ENCODE peak calls at places on chromosomes 4 and X, in six cellular contexts. One of them, this sample, is unnamed.

GRCh38 chr4:142909908-142910307 is 63.8 kb upstream of the INPP4B start:
- DNase-seq in GM12878: no peak
- DNase-seq in HepG2: no peak
- DNase-seq in GM12891: no peak
- DNase-seq in K562: no peak
- DNase-seq in H1: no peak
- DNase-seq in this sample: no peak

GRCh38 chr4:68366600-68366999 is 16.7 kb upstream of the YTHDC1 start:
- DNase-seq in GM12878: no peak
- DNase-seq in HepG2: no peak
- DNase-seq in GM12891: no peak
- DNase-seq in K562: no peak
- DNase-seq in H1: no peak
- DNase-seq in this sample: no peak

GRCh38 chr4:60313616-60314015 is 886.5 kb upstream of the ADGRL3 start:
- DNase-seq in GM12878: no peak
- DNase-seq in HepG2: no peak
- DNase-seq in GM12891: no peak
- DNase-seq in K562: no peak
- DNase-seq in H1: no peak
- DNase-seq in this sample: no peak

GRCh38 chrX:132671229-132671641 is 182.4 kb upstream of the MBNL3 start:
- DNase-seq in GM12878: no peak
- DNase-seq in HepG2: no peak
- DNase-seq in GM12891: no peak
- DNase-seq in K562: no peak
- DNase-seq in H1: peak; percentile 42
- DNase-seq in this sample: no peak

GRCh38 chr4:124018383-124019317 is 622.1 kb downstream of the SPRY1 start:
- DNase-seq in GM12878: peak; percentile 33
- DNase-seq in HepG2: peak; percentile 12
- DNase-seq in GM12891: peak; percentile 7
- DNase-seq in K562: no peak
- DNase-seq in H1: no peak
- DNase-seq in this sample: peak; percentile 13

GRCh38 chr4:168769857-168770256 is 240.2 kb downstream of the CBR4 start:
- DNase-seq in GM12878: no peak
- DNase-seq in HepG2: no peak
- DNase-seq in GM12891: no peak
- DNase-seq in K562: no peak
- DNase-seq in H1: no peak
- DNase-seq in this sample: no peak

GRCh38 chr4:3472411-3473141 is 9.5 kb downstream of the DOK7 start:
- DNase-seq in GM12878: no peak
- DNase-seq in HepG2: no peak
- DNase-seq in GM12891: no peak
- DNase-seq in K562: no peak
- DNase-seq in H1: no peak
- DNase-seq in this sample: no peak

GRCh38 chr4:161178310-161178709 is 985.5 kb downstream of the FSTL5 start:
- DNase-seq in GM12878: no peak
- DNase-seq in HepG2: no peak
- DNase-seq in GM12891: no peak
- DNase-seq in K562: no peak
- DNase-seq in H1: no peak
- DNase-seq in this sample: no peak

GRCh38 chr4:100414016-100414790 is 103.6 kb downstream of the EMCN start:
- DNase-seq in GM12878: no peak
- DNase-seq in HepG2: no peak
- DNase-seq in GM12891: no peak
- DNase-seq in K562: no peak
- DNase-seq in H1: no peak
- DNase-seq in this sample: no peak

GRCh38 chr4:74654230-74654681 is 140.1 kb downstream of the BTC start:
- DNase-seq in GM12878: peak; percentile 21
- DNase-seq in HepG2: peak; percentile 97
- DNase-seq in GM12891: no peak
- DNase-seq in K562: no peak
- DNase-seq in H1: no peak
- DNase-seq in this sample: no peak

GRCh38 chr4:73528171-73528570 is 46.6 kb downstream of the AFM start:
- DNase-seq in GM12878: no peak
- DNase-seq in HepG2: no peak
- DNase-seq in GM12891: no peak
- DNase-seq in K562: no peak
- DNase-seq in H1: no peak
- DNase-seq in this sample: no peak

GRCh38 chr4:127634181-127634580 is 1.4 kb downstream of the INTU start:
- DNase-seq in GM12878: no peak
- DNase-seq in HepG2: no peak
- DNase-seq in GM12891: no peak
- DNase-seq in K562: no peak
- DNase-seq in H1: no peak
- DNase-seq in this sample: no peak

GRCh38 chr4:152087335-152087734 is 326.5 kb upstream of the GATB start:
- DNase-seq in GM12878: no peak
- DNase-seq in HepG2: peak; percentile 13
- DNase-seq in GM12891: no peak
- DNase-seq in K562: no peak
- DNase-seq in H1: no peak
- DNase-seq in this sample: no peak

GRCh38 chrX:36087366-36087765 is 167.8 kb downstream of the CFAP47 start:
- DNase-seq in GM12878: no peak
- DNase-seq in HepG2: no peak
- DNase-seq in GM12891: no peak
- DNase-seq in K562: no peak
- DNase-seq in H1: no peak
- DNase-seq in this sample: no peak

GRCh38 chrX:108257556-108257955 is 166.0 kb downstream of the ATG4A start:
- DNase-seq in GM12878: no peak
- DNase-seq in HepG2: no peak
- DNase-seq in GM12891: no peak
- DNase-seq in K562: no peak
- DNase-seq in H1: no peak
- DNase-seq in this sample: no peak

GRCh38 chr4:174212061-174212460 is 71.4 kb downstream of the FBXO8 start:
- DNase-seq in GM12878: no peak
- DNase-seq in HepG2: no peak
- DNase-seq in GM12891: no peak
- DNase-seq in K562: no peak
- DNase-seq in H1: no peak
- DNase-seq in this sample: no peak

GRCh38 chrX:133254666-133255065 is 36.5 kb upstream of the TFDP3 start:
- DNase-seq in GM12878: no peak
- DNase-seq in HepG2: peak; percentile 20
- DNase-seq in GM12891: no peak
- DNase-seq in K562: no peak
- DNase-seq in H1: no peak
- DNase-seq in this sample: no peak

GRCh38 chr4:125315571-125316390 is 1.0 kb downstream of the FAT4 start:
- DNase-seq in GM12878: no peak
- DNase-seq in HepG2: peak; percentile 18
- DNase-seq in GM12891: no peak
- DNase-seq in K562: no peak
- DNase-seq in H1: peak; percentile 76
- DNase-seq in this sample: no peak

DNA sequence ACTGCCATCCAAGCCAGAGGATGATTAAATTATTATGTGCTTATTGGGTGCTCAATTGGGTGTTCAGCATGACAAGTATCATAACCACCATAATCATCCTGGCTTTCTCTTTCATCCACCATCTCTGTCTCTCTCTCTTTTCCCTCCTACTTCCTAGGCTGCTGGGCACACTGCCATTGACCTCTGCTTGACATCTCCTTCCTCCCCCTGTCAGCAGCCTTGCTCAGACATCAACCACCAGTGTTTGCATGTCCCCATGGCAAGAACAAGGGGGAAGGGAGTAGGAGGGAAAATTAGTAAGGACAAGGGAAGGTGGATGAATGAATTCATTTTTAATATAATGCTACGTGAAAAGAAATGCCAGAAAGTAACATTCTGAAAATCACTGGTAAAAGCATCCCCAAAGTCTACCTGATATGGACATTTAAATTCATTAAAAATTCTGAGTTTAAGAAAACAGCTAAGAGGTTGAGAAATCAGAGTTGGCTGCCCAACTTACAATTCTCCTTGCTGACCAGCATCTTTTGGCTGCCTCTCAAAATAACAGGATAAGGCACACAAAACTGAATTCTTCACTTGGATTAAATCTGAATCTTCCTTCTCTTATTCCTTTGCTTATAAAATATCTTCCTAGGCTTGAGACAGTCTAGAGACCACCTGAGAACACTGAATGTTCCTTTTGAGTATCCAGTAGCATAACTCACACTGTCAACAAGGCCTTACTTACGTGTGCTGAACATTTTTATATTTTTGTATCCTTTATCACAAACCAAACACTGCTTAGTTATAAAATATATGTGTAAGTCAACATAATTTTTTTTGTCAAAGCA is 48.5 kb downstream of the SNCA start:
- DNase-seq in GM12878: no peak
- DNase-seq in HepG2: no peak
- DNase-seq in GM12891: no peak
- DNase-seq in K562: no peak
- DNase-seq in H1: no peak
- DNase-seq in this sample: no peak
- TF ChIP-seq POLR2AphosphoS5 in GM12878: no peak
- TF ChIP-seq POLR2AphosphoS5 in HepG2: no peak
- TF ChIP-seq POLR2AphosphoS5 in GM12891: no peak
- TF ChIP-seq POLR2AphosphoS5 in K562: no peak
- TF ChIP-seq POLR2AphosphoS5 in H1: no peak
- TF ChIP-seq POLR2AphosphoS5 in this sample: no peak

GRCh38 chrX:78024349-78025108 is 55.1 kb upstream of the PGAM4 start:
- DNase-seq in GM12878: no peak
- DNase-seq in HepG2: peak; percentile 45
- DNase-seq in GM12891: peak; percentile 18
- DNase-seq in K562: peak; percentile 42
- DNase-seq in H1: peak; percentile 45
- DNase-seq in this sample: peak; percentile 18
- TF ChIP-seq TAF1 in GM12878: no peak
- TF ChIP-seq TAF1 in HepG2: no peak
- TF ChIP-seq TAF1 in GM12891: no peak
- TF ChIP-seq TAF1 in K562: no peak
- TF ChIP-seq TAF1 in H1: no peak
- TF ChIP-seq TAF1 in this sample: no peak

GRCh38 chr4:163558539-163559044 is 64.1 kb downstream of the TMA16 start:
- DNase-seq in GM12878: no peak
- DNase-seq in HepG2: no peak
- DNase-seq in GM12891: no peak
- DNase-seq in K562: no peak
- DNase-seq in H1: no peak
- DNase-seq in this sample: no peak
- TF ChIP-seq POLR2A in GM12878: no peak
- TF ChIP-seq POLR2A in HepG2: no peak
- TF ChIP-seq POLR2A in GM12891: no peak
- TF ChIP-seq POLR2A in K562: no peak
- TF ChIP-seq POLR2A in H1: no peak
- TF ChIP-seq POLR2A in this sample: no peak

GRCh38 chrX:150084474-150085229 is 146.4 kb upstream of the EOLA2 start:
- DNase-seq in GM12878: no peak
- DNase-seq in HepG2: no peak
- DNase-seq in GM12891: no peak
- DNase-seq in K562: no peak
- DNase-seq in H1: no peak
- DNase-seq in this sample: no peak
- TF ChIP-seq POLR2AphosphoS5 in GM12878: no peak
- TF ChIP-seq POLR2AphosphoS5 in HepG2: no peak
- TF ChIP-seq POLR2AphosphoS5 in GM12891: no peak
- TF ChIP-seq POLR2AphosphoS5 in K562: no peak
- TF ChIP-seq POLR2AphosphoS5 in H1: no peak
- TF ChIP-seq POLR2AphosphoS5 in this sample: no peak

DNA sequence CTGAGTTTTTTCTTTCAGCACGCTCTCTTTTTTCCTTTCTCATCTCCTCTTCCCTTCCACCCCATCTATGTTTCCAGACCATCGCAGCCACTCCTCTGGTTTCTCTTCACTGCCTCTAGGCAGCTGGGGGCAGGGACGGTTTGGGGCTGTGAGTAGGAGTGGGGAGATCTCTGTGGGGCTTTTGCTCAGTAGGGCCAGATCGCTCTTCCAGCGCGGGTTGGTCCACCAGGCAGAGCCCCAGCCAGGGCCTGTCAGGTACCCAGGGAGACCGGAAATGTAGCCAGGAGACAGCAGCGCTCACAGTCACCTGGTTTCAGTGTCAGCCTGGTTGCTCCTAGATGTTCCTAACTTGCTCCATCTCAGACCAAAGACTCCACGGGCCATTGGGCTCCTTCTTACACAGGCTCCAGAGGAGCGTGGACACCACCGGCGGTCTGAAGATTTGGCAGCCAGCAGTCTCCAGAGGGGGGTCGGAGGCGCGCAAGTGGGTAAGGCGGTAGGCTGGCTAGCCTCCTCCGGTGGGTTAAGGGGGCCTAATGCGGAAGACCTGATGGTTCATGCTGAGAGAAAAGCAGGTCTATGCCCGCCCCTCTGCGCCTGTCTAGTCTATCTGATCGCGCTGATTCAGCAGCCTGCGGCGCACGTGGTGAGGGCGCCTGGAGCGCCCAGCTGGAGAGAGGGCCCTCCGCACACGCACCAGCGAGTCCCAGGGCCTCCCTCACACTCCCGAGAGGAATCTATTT is 1.8 kb downstream of the FGF5 start:
- DNase-seq in GM12878: no peak
- DNase-seq in HepG2: no peak
- DNase-seq in GM12891: no peak
- DNase-seq in K562: no peak
- DNase-seq in H1: peak; percentile 55
- DNase-seq in this sample: no peak
- TF ChIP-seq TAF1 in GM12878: no peak
- TF ChIP-seq TAF1 in HepG2: no peak
- TF ChIP-seq TAF1 in GM12891: no peak
- TF ChIP-seq TAF1 in K562: no peak
- TF ChIP-seq TAF1 in H1: no peak
- TF ChIP-seq TAF1 in this sample: no peak

DNA sequence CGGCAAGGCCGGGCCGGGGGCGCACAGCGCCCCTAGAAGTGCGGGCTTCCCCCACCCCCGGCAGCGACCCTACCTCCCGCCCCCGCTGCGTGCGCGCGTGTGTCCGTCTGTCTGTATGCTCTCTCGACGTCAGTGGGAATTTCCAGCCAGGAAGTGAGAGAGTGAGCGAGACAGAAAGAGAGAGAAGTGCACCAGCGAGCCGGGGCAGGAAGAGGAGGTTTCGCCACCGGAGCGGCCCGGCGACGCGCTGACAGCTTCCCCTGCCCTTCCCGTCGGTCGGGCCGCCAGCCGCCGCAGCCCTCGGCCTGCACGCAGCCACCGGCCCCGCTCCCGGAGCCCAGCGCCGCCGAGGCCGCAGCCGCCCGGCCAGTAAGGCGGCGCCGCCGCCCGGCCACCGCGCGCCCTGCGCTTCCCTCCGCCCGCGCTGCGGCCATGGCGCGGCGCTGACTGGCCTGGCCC is at the start of gene NFKB1:
- DNase-seq in GM12878: peak; percentile 55
- DNase-seq in HepG2: peak; percentile 54
- DNase-seq in GM12891: peak; percentile 44
- DNase-seq in K562: peak; percentile 61
- DNase-seq in H1: peak; percentile 76
- DNase-seq in this sample: peak; percentile 38
- TF ChIP-seq POLR2A in GM12878: peak; percentile 83
- TF ChIP-seq POLR2A in HepG2: no peak
- TF ChIP-seq POLR2A in GM12891: peak; percentile 77
- TF ChIP-seq POLR2A in K562: no peak
- TF ChIP-seq POLR2A in H1: no peak
- TF ChIP-seq POLR2A in this sample: peak; percentile 92

This sample was measured in GM12892.